ENCODE peak calls at places on chromosomes 13 and 19, in five cellular contexts. J is IMR-90, O is neuronal stem cell, H is mesenchymal stem cell, G is mesendoderm. X is an unnamed sample.

GRCh38 chr19:38649305-38650179 is 2.1 kb downstream of the ACTN4 start:
- DNase-seq in J (no peak), O (no peak), H (no peak), G (no peak), X (no peak)

GRCh38 chr19:39502640-39503417 is 4.1 kb downstream of the DLL3 start:
- DNase-seq in J (peak; percentile 73), O (peak; percentile 59), H (peak; percentile 53), G (peak; percentile 88), X (peak; percentile 85)

GRCh38 chr13:50196118-50196517 is 180.9 kb downstream of the KCNRG start:
- DNase-seq in J (no peak), O (no peak), H (no peak), G (no peak), X (no peak)

GRCh38 chr13:50209646-50210045 is 194.4 kb downstream of the KCNRG start:
- DNase-seq in J (no peak), O (no peak), H (peak; percentile 52), G (no peak), X (no peak)

GRCh38 chr13:113926301-113926761 is 47.5 kb downstream of the C13orf46 start:
- DNase-seq in J (peak; percentile 60), O (no peak), H (peak; percentile 62), G (no peak), X (no peak)

GRCh38 chr13:39405596-39405995 is 197.4 kb downstream of the LHFPL6 start:
- DNase-seq in J (no peak), O (no peak), H (no peak), G (no peak), X (no peak)

GRCh38 chr19:3586707-3587346 is 1.5 kb downstream of the GIPC3 start:
- DNase-seq in J (no peak), O (no peak), H (no peak), G (no peak), X (no peak)

GRCh38 chr13:50127726-50128291 is 112.6 kb downstream of the KCNRG start:
- DNase-seq in J (no peak), O (peak; percentile 60), H (no peak), G (peak; percentile 46), X (no peak)

GRCh38 chr19:43518051-43518450 is 8.9 kb downstream of the ETHE1 start:
- DNase-seq in J (no peak), O (no peak), H (no peak), G (no peak), X (peak; percentile 78)

GRCh38 chr19:43524922-43525835 is 1.8 kb downstream of the ETHE1 start:
- DNase-seq in J (peak; percentile 32), O (no peak), H (peak; percentile 50), G (peak; percentile 55), X (peak; percentile 70)

GRCh38 chr19:43522929-43523328 is 4.1 kb downstream of the ETHE1 start:
- DNase-seq in J (no peak), O (no peak), H (no peak), G (no peak), X (peak; percentile 82)

GRCh38 chr19:43519436-43520088 is 7.4 kb downstream of the ETHE1 start:
- DNase-seq in J (peak; percentile 97), O (peak; percentile 84), H (peak; percentile 83), G (peak; percentile 91), X (peak; percentile 98)
- H2BK5ac ChIP-seq in J (no peak overlapping the region), O (no peak overlapping the region), H (no peak overlapping the region), G (no peak overlapping the region), X (no peak overlapping the region)

GRCh38 chr13:81779896-81780295 is 1439.0 kb upstream of the SPRY2 start:
- DNase-seq in J (no peak), O (no peak), H (no peak), G (no peak), X (no peak)
- H2BK5ac ChIP-seq in J (no peak overlapping the region), O (no peak overlapping the region), H (no peak overlapping the region), G (no peak overlapping the region), X (no peak overlapping the region)

GRCh38 chr19:13968383-13968935 is 16.1 kb downstream of the DCAF15 start:
- DNase-seq in J (no peak), O (no peak), H (no peak), G (no peak), X (no peak)
- H2BK5ac ChIP-seq in J (no peak overlapping the region), O (peak overlapping the region; percentile 53), H (no peak overlapping the region), G (no peak overlapping the region), X (no peak overlapping the region)

GRCh38 chr13:66624302-66624701 is 605.8 kb downstream of the PCDH9 start:
- DNase-seq in J (no peak), O (no peak), H (no peak), G (no peak), X (no peak)

GRCh38 chr13:66623129-66623528 is 607.0 kb downstream of the PCDH9 start:
- DNase-seq in J (no peak), O (no peak), H (no peak), G (no peak), X (no peak)

DNA sequence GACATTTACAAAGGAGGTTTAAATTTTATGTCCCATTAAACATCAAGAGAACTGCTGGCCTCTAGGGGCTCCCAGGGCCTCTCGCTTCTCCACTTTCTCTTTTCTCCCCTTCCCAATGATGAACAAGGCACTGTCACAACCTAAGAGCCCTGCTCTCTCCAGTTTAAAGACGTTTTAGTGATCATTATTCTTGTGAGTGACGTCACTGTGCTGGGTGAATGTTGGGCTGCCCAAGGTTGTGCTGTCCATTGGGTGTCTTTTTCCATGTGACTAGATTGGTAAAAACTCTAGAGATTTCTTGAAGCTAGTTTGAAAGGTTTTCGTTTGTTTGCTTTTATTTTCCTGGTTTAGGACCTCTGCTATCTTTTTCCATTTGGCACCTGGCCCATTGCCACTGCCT is 602.6 kb downstream of the PCDH9 start:
- DNase-seq in J (no peak), O (no peak), H (no peak), G (peak; percentile 3), X (no peak)
- H2BK5ac ChIP-seq in J (no peak overlapping the region), O (no peak overlapping the region), H (no peak overlapping the region), G (no peak overlapping the region), X (no peak overlapping the region)

GRCh38 chr13:52903320-52903719 is 54.9 kb upstream of the PCDH8 start:
- DNase-seq in J (no peak), O (no peak), H (no peak), G (no peak), X (no peak)
- H2BK5ac ChIP-seq in J (no peak overlapping the region), O (no peak overlapping the region), H (no peak overlapping the region), G (no peak overlapping the region), X (no peak overlapping the region)

GRCh38 chr19:5293607-5294089 is 47.0 kb downstream of the PTPRS start:
- DNase-seq in J (peak; percentile 40), O (peak; percentile 92), H (peak; percentile 54), G (peak; percentile 68), X (no peak)

GRCh38 chr19:5292453-5292842 is 48.2 kb downstream of the PTPRS start:
- DNase-seq in J (peak; percentile 23), O (no peak), H (no peak), G (no peak), X (no peak)

GRCh38 chr19:5291588-5292193 is 48.9 kb downstream of the PTPRS start:
- DNase-seq in J (no peak), O (no peak), H (no peak), G (no peak), X (no peak)

GRCh38 chr19:5294403-5295160 is 46.0 kb downstream of the PTPRS start:
- DNase-seq in J (no peak), O (no peak), H (no peak), G (no peak), X (no peak)

GRCh38 chr19:5292843-5293606 is 47.6 kb downstream of the PTPRS start:
- DNase-seq in J (peak; percentile 65), O (peak; percentile 80), H (peak; percentile 75), G (peak; percentile 85), X (peak; percentile 26)
- H2BK5ac ChIP-seq in J (peak overlapping the region; percentile 83), O (peak overlapping the region; percentile 93), H (no peak overlapping the region), G (no peak overlapping the region), X (no peak overlapping the region)

GRCh38 chr13:27370305-27370853 is 54.0 kb upstream of the GTF3A start:
- DNase-seq in J (no peak), O (no peak), H (peak; percentile 30), G (no peak), X (peak; percentile 6)
- H2BK5ac ChIP-seq in J (no peak overlapping the region), O (no peak overlapping the region), H (no peak overlapping the region), G (no peak overlapping the region), X (no peak overlapping the region)

GRCh38 chr19:10290439-10290875 is 705 bp downstream of the ICAM5 start:
- DNase-seq in J (peak; percentile 7), O (no peak), H (no peak), G (peak; percentile 21), X (no peak)

GRCh38 chr19:10289167-10289835 is 451 bp upstream of the ICAM5 start:
- DNase-seq in J (peak; percentile 54), O (no peak), H (peak; percentile 62), G (peak; percentile 58), X (peak; percentile 60)

GRCh38 chr19:10290876-10291553 is 1.3 kb downstream of the ICAM5 start:
- DNase-seq in J (peak; percentile 54), O (no peak), H (peak; percentile 68), G (peak; percentile 60), X (no peak)

GRCh38 chr19:10288662-10289166 is 1.0 kb upstream of the ICAM5 start:
- DNase-seq in J (peak; percentile 40), O (no peak), H (peak; percentile 50), G (peak; percentile 67), X (peak; percentile 39)

DNA sequence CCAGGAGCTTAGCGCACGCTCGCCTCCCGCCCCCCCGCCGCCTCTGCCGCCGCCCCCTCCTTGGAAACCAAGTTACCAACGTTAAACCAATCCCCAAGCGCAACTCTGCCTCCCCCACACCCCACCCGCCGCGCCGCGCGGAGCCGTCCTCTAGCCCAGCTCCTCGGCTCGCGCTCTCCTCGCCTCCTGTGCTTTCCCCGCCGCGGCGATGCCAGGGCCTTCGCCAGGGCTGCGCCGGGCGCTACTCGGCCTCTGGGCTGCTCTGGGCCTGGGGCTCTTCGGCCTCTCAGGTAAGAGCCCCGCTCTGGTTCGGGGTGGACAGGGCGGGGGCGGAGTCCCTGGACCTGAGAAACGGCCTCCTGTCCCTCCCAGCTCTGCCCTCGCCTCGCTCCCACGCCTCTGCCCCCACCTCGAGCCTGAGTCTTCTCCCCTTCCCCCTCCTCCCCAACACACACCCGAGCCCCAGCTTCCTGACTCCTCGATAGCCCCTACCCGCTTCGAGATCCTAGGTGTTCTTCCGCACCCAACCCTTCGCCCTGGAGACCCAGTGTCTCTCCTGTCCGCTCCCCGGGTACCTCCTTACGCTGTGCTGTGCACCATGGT is at the start of gene ICAM5:
- DNase-seq in J (peak; percentile 42), O (no peak), H (no peak), G (no peak), X (peak; percentile 26)
- H2BK5ac ChIP-seq in J (peak within 1 kb of the TSS; percentile 58), O (peak within 1 kb of the TSS; percentile 26), H (no peak within 1 kb of the TSS), G (no peak within 1 kb of the TSS), X (no peak within 1 kb of the TSS)

X was measured in trophoblast cell.